ENCODE peak calls at places on chromosomes 4 and X, in four cellular contexts. W is Panc1, U is H9, Q is PC-3. A is an unnamed sample. For H3K4me1, the result is how much of the 10 kb centered on the place peaks cover.

GRCh38 chrX:65723706-65724105 is 56.3 kb downstream of the MSN start:
- DNase-seq in W (no peak), U (no peak), Q (no peak), A (peak)

GRCh38 chr4:74838746-74839370 is 44.5 kb upstream of the BTC start:
- DNase-seq in W (no peak), U (no peak), Q (peak), A (peak)

GRCh38 chr4:15238720-15239119 is 189.1 kb upstream of the C1QTNF7 start:
- DNase-seq in W (no peak), U (peak), Q (peak), A (no peak)

GRCh38 chr4:177802149-177802548 is 359.9 kb upstream of the AGA start:
- DNase-seq in W (no peak), U (no peak), Q (no peak), A (no peak)

GRCh38 chr4:93080316-93080715 is 748.2 kb upstream of the ATOH1 start:
- DNase-seq in W (no peak), U (no peak), Q (no peak), A (peak)

GRCh38 chr4:6272863-6273660 is 3.4 kb downstream of the WFS1 start:
- DNase-seq in W (peak), U (no peak), Q (peak), A (peak)

GRCh38 chr4:106971586-106971985 is 64.5 kb downstream of the DKK2 start:
- DNase-seq in W (no peak), U (no peak), Q (no peak), A (no peak)

GRCh38 chr4:55758081-55758480 is 61.5 kb upstream of the EXOC1L start:
- DNase-seq in W (no peak), U (no peak), Q (no peak), A (no peak)

GRCh38 chr4:89410687-89411086 is 103.1 kb upstream of the GPRIN3 start:
- DNase-seq in W (no peak), U (no peak), Q (no peak), A (peak)

DNA sequence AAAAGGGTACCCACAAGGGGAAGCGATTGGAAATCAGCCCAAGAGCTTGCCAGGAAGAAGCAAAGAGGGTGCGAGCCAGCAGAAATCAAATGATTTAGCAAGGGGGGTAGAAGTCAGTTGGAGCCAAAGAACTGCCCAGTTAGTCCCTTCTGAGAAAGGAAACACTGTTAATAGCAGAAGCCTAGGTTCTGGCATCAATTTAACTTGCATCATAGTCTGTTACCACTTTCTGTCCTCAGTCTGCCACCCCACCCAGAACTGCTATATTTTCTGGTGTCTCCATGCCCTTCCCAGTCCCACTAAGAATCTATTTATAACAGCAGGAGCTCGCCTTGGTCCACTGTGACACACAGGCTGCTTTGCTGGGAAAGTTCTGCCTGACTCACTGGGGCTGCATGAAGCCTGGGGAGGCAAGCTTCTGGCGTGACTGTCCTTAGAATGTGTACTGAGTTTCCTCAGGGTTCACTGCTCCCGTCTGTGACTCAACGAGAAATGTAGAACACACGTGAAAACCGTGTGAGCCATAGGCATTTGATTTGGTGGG is 157.8 kb upstream of the TTC29 start:
- DNase-seq in W (peak), U (no peak), Q (peak), A (peak)
- H3K27ac ChIP-seq in W (no peak), U (no peak), Q (peak), A (no peak)

GRCh38 chr4:110484029-110484428 is 8.1 kb downstream of the ENPEP start:
- DNase-seq in W (no peak), U (no peak), Q (no peak), A (no peak)

GRCh38 chr4:110483516-110483915 is 7.6 kb downstream of the ENPEP start:
- DNase-seq in W (no peak), U (no peak), Q (no peak), A (peak)

GRCh38 chr4:110484767-110485166 is 8.8 kb downstream of the ENPEP start:
- DNase-seq in W (no peak), U (no peak), Q (peak), A (peak)

GRCh38 chr4:110486226-110486625 is 10.3 kb downstream of the ENPEP start:
- DNase-seq in W (no peak), U (no peak), Q (no peak), A (no peak)

DNA sequence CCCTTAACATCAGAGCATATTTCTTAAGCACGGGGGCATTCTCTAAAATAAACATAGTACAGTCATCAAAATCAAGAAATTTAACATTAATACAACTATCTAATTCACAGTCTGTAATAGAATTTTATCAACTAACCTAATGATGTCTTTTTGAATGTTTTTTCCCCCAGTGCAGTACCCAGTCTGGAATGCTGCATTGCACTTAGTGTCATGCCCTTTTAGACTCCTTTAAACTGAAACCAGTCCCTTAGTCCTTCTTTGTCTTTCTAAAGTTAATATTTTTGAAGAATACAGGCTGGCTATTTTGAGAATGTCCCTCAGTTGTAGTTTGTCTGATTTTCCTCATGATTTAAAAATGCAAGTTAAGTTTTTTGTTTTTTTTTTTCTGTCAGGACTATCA is 9.5 kb downstream of the ENPEP start:
- DNase-seq in W (no peak), U (no peak), Q (no peak), A (no peak)
- TF ChIP-seq CTCF in W (no peak), U (no peak), Q (no peak), A (no peak)

GRCh38 chrX:110924871-110925270 is 129.3 kb upstream of the CHRDL1 start:
- DNase-seq in W (no peak), U (no peak), Q (no peak), A (no peak)
- H3K4me1 ChIP-seq in W (under half), U (under half), Q (under half), A (under half)

GRCh38 chr4:3335982-3336381 is 43.2 kb downstream of the RGS12 start:
- DNase-seq in W (no peak), U (no peak), Q (no peak), A (no peak)
- H3K27ac ChIP-seq in W (no peak), U (no peak), Q (no peak), A (no peak)

DNA sequence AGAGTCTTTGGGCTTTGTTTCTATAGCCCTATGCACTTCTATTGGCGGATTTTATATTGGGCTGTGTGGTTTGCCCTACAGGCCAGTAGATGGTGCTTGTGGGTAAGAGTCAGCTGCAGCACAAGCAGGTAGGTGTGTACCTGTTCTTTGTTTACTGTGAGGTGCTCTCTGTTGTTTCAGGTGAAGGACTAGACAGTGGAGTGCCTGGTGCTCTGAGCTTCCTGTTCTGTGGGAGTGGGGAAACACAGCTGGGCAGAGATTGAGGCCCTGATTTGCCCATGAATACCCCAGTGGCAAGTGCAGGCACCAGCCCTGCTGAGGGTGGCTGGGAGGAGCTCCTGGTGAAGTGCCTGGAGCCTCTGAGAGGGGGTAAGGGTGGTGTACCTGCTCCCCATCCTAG is 26.3 kb upstream of the UCP1 start:
- DNase-seq in W (no peak), U (peak), Q (peak), A (no peak)
- TF ChIP-seq CTCF in W (peak), U (peak), Q (peak), A (peak)

GRCh38 chrX:2242980-2243379 is 257.8 kb downstream of the DHRSX start:
- DNase-seq in W (no peak), U (no peak), Q (no peak), A (no peak)

GRCh38 chrX:2242326-2242725 is 258.4 kb downstream of the DHRSX start:
- DNase-seq in W (no peak), U (no peak), Q (no peak), A (no peak)

GRCh38 chrX:2243913-2244460 is 256.8 kb downstream of the DHRSX start:
- DNase-seq in W (no peak), U (no peak), Q (no peak), A (peak)
- H3K4me1 ChIP-seq in W (under half), U (under half), Q (under half), A (under half)

GRCh38 chr4:42150653-42151567 is 1.5 kb downstream of the BEND4 start:
- DNase-seq in W (no peak), U (peak), Q (no peak), A (no peak)
- H3K27ac ChIP-seq in W (no peak), U (no peak), Q (no peak), A (no peak)